ENCODE peak calls at places on chromosomes 1 and 21, in four cellular contexts. E is stomach, M is coronary artery, B is fibroblast of mammary gland. Q is an unnamed sample.

GRCh38 chr1:17624540-17625256 is 85.2 kb downstream of the ARHGEF10L start:
- DNase-seq in E (peak; percentile 55), M (peak; percentile 91), B (peak; percentile 69), Q (peak; percentile 75)

GRCh38 chr21:35565204-35565611 is 495.1 kb downstream of the SETD4 start:
- DNase-seq in E (peak; percentile 40), M (no peak), B (peak; percentile 95), Q (peak; percentile 95)

GRCh38 chr1:174160109-174160473 is 771 bp downstream of the RABGAP1L start:
- DNase-seq in E (peak; percentile 66), M (peak; percentile 76), B (peak; percentile 57), Q (peak; percentile 38)

GRCh38 chr21:41684381-41685245 is 82.2 kb downstream of the RIPK4 start:
- DNase-seq in E (peak; percentile 74), M (no peak), B (peak; percentile 67), Q (peak; percentile 51)

GRCh38 chr1:231814031-231814430 is 187.4 kb downstream of the DISC1 start:
- DNase-seq in E (no peak), M (no peak), B (no peak), Q (no peak)

GRCh38 chr1:187809547-187809946 is 980.8 kb downstream of the PLA2G4A start:
- DNase-seq in E (no peak), M (no peak), B (no peak), Q (no peak)

GRCh38 chr1:154970631-154971340 is at the start of gene SHC1:
- DNase-seq in E (peak; percentile 83), M (peak; percentile 98), B (peak; percentile 94), Q (peak; percentile 95)

GRCh38 chr1:172914517-172915144 is 136.1 kb downstream of the TNFSF18 start:
- DNase-seq in E (no peak), M (no peak), B (peak; percentile 91), Q (peak; percentile 76)

GRCh38 chr1:85358702-85359438 is 82.4 kb upstream of the BCL10 start:
- DNase-seq in E (no peak), M (no peak), B (peak; percentile 48), Q (no peak)

GRCh38 chr1:212980123-212980800 is 29.9 kb downstream of the VASH2 start:
- DNase-seq in E (no peak), M (no peak), B (peak; percentile 48), Q (peak; percentile 33)

GRCh38 chr21:37337831-37338230 is 28.7 kb upstream of the DYRK1A start:
- DNase-seq in E (no peak), M (no peak), B (no peak), Q (no peak)

GRCh38 chr1:224563666-224564065 is 52.5 kb upstream of the CNIH3 start:
- DNase-seq in E (no peak), M (no peak), B (no peak), Q (no peak)

GRCh38 chr21:26423506-26423905 is 149.6 kb downstream of the CYYR1 start:
- DNase-seq in E (no peak), M (no peak), B (no peak), Q (no peak)
- TF ChIP-seq CTCF in E (no peak), M (no peak), B (no peak), Q (no peak)

GRCh38 chr1:237042467-237042891 is 495 bp downstream of the RYR2 start:
- DNase-seq in E (no peak), M (no peak), B (no peak), Q (no peak)

GRCh38 chr1:237040823-237041222 is 1.2 kb upstream of the RYR2 start:
- DNase-seq in E (no peak), M (no peak), B (no peak), Q (no peak)

GRCh38 chr1:237041795-237042466 is at the start of gene RYR2:
- DNase-seq in E (no peak), M (no peak), B (no peak), Q (peak; percentile 32)

GRCh38 chr1:237042892-237043576 is 1.1 kb downstream of the RYR2 start:
- DNase-seq in E (no peak), M (no peak), B (no peak), Q (peak; percentile 7)

GRCh38 chr1:237041461-237041794 is 556 bp upstream of the RYR2 start:
- DNase-seq in E (no peak), M (no peak), B (no peak), Q (no peak)
- H3K4me3 ChIP-seq in E (peak overlapping the region; percentile 58), M (peak overlapping the region; percentile 87), B (no peak overlapping the region), Q (no peak overlapping the region)

GRCh38 chr1:62066713-62067112 is 127.9 kb upstream of the L1TD1 start:
- DNase-seq in E (no peak), M (no peak), B (no peak), Q (no peak)

GRCh38 chr1:62068302-62068936 is 126.2 kb upstream of the L1TD1 start:
- DNase-seq in E (no peak), M (no peak), B (no peak), Q (no peak)

GRCh38 chr1:62071695-62072094 is 123.0 kb upstream of the L1TD1 start:
- DNase-seq in E (no peak), M (no peak), B (no peak), Q (no peak)

GRCh38 chr1:62068978-62069377 is 125.7 kb upstream of the L1TD1 start:
- DNase-seq in E (no peak), M (no peak), B (peak; percentile 37), Q (peak; percentile 28)

DNA sequence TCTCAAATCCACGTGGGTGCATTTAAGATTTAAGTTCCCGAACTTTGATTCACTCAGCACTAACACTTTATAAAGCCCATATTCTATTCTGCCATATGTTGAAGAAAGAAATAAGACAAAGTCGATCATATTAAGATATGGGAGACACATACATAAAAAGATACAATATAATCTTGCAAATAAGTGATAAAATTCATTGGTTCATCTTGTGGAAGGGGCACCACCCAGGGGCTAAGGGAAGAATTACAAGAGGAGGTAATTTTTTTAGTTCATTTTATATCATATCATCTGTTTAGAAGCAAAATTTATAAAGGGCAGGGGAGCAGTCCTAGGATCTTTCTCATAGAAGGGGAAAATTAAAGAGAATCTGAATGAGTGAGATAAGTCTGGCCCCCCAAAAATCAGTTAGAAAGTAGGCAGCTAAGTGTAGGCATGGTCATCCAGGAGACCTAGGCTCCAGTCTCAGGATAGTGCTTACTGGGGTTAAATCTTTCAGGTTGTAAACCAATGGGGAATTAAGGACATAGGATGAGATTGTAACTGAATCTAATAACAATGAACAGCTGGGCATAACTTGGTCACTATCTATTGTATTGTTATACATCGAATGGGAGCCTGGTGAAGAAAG is 124.2 kb upstream of the L1TD1 start:
- DNase-seq in E (no peak), M (no peak), B (peak; percentile 31), Q (peak; percentile 46)
- TF ChIP-seq CTCF in E (peak; percentile 34), M (no peak), B (peak; percentile 62), Q (peak; percentile 63)

GRCh38 chr1:54120018-54120697 is 32.6 kb downstream of the CDCP2 start:
- DNase-seq in E (no peak), M (no peak), B (no peak), Q (no peak)

GRCh38 chr1:54122992-54123391 is 29.8 kb downstream of the CDCP2 start:
- DNase-seq in E (no peak), M (no peak), B (no peak), Q (no peak)

GRCh38 chr1:54122131-54122751 is 30.6 kb downstream of the CDCP2 start:
- DNase-seq in E (no peak), M (no peak), B (no peak), Q (no peak)

GRCh38 chr1:54120698-54121481 is 31.9 kb downstream of the CDCP2 start:
- DNase-seq in E (no peak), M (no peak), B (peak; percentile 27), Q (no peak)

GRCh38 chr1:54121482-54122130 is 31.2 kb downstream of the CDCP2 start:
- DNase-seq in E (peak; percentile 84), M (peak; percentile 86), B (peak; percentile 72), Q (peak; percentile 84)
- H3K4me3 ChIP-seq in E (peak overlapping the region; percentile 30), M (peak overlapping the region; percentile 67), B (peak overlapping the region; percentile 14), Q (peak overlapping the region; percentile 21)

DNA sequence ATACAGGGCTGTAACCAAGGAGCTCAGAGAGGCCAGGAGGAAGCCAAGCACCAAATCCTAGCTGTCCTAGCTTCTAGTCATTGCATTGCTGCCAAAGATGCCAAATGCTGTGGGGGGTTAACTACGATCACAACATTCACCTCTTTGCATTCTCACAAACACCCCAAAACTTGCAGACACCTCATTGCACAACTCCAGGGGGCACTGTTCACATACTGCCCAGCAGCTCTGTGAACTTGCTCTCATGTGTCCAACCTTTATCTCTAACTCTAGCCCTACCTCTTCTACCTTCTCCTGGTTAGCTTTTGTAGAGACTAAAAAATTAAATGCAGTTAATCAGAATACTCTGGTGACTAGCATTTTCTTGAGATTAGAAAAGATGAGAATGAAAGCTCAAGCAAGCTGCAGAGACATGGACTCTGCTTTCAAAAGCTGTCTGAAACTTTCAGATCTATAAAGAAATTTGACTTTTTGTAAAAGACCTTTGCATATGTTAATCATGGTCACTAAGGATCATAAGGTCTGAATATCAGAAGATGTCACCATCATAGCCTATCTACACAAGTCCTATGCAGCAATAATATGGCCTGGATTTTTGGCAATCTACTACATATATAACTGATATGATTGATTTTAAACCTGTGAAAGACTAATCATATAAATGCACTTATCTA is 14.0 kb upstream of the KIF14 start:
- DNase-seq in E (no peak), M (no peak), B (no peak), Q (no peak)
- TF ChIP-seq CTCF in E (no peak), M (no peak), B (peak; percentile 9), Q (no peak)

Q was measured in cardiac fibroblast.